ENCODE peak calls at places on chromosomes 12 and 14, in four cellular contexts. One of them, this sample, is unnamed.

GRCh38 chr12:78101181-78101876 is 270.6 kb downstream of the NAV3 start:
- DNase-seq in sciatic nerve: no peak
- DNase-seq in aorta: no peak
- DNase-seq in AG08395: no peak
- DNase-seq in this sample: no peak

GRCh38 chr12:117158911-117159310 is 31.4 kb downstream of the FBXO21 start:
- DNase-seq in sciatic nerve: no peak
- DNase-seq in aorta: no peak
- DNase-seq in AG08395: no peak
- DNase-seq in this sample: no peak

GRCh38 chr14:87055007-87055406 is 938.0 kb downstream of the GALC start:
- DNase-seq in sciatic nerve: no peak
- DNase-seq in aorta: no peak
- DNase-seq in AG08395: no peak
- DNase-seq in this sample: no peak

GRCh38 chr12:47775100-47775911 is 2.3 kb downstream of the SLC48A1 start:
- DNase-seq in sciatic nerve: no peak
- DNase-seq in aorta: no peak
- DNase-seq in AG08395: no peak
- DNase-seq in this sample: no peak

GRCh38 chr12:948238-948637 is 1.3 kb downstream of the RAD52 start:
- DNase-seq in sciatic nerve: no peak
- DNase-seq in aorta: no peak
- DNase-seq in AG08395: no peak
- DNase-seq in this sample: no peak

GRCh38 chr14:34040765-34041164 is 89.9 kb upstream of the EGLN3 start:
- DNase-seq in sciatic nerve: no peak
- DNase-seq in aorta: no peak
- DNase-seq in AG08395: no peak
- DNase-seq in this sample: no peak

GRCh38 chr12:56957229-56958052 is at the start of gene RDH16:
- DNase-seq in sciatic nerve: no peak
- DNase-seq in aorta: no peak
- DNase-seq in AG08395: peak; percentile 1
- DNase-seq in this sample: no peak

GRCh38 chr12:12482959-12483358 is 79.7 kb downstream of the DUSP16 start:
- DNase-seq in sciatic nerve: no peak
- DNase-seq in aorta: no peak
- DNase-seq in AG08395: no peak
- DNase-seq in this sample: no peak

GRCh38 chr14:106518054-106518943 is 991.9 kb downstream of the TMEM121 start:
- DNase-seq in sciatic nerve: peak; percentile 67
- DNase-seq in aorta: peak; percentile 70
- DNase-seq in AG08395: no peak
- DNase-seq in this sample: no peak

GRCh38 chr12:73308747-73309146 is 1036.6 kb downstream of the TRHDE start:
- DNase-seq in sciatic nerve: no peak
- DNase-seq in aorta: no peak
- DNase-seq in AG08395: no peak
- DNase-seq in this sample: peak; percentile 9

GRCh38 chr12:57089259-57090245 is 638 bp downstream of the NAB2 start:
- DNase-seq in sciatic nerve: peak; percentile 90
- DNase-seq in aorta: peak; percentile 91
- DNase-seq in AG08395: no peak
- DNase-seq in this sample: no peak

GRCh38 chr14:21104448-21105060 is 3.7 kb downstream of the TMEM253 start:
- DNase-seq in sciatic nerve: peak; percentile 85
- DNase-seq in aorta: peak; percentile 84
- DNase-seq in AG08395: peak; percentile 83
- DNase-seq in this sample: no peak

GRCh38 chr14:59337151-59337611 is 128.0 kb downstream of the GPR135 start:
- DNase-seq in sciatic nerve: peak; percentile 72
- DNase-seq in aorta: peak; percentile 82
- DNase-seq in AG08395: peak; percentile 29
- DNase-seq in this sample: no peak

GRCh38 chr12:52873832-52874572 is 25.2 kb upstream of the KRT78 start:
- DNase-seq in sciatic nerve: peak; percentile 93
- DNase-seq in aorta: peak; percentile 94
- DNase-seq in AG08395: peak; percentile 98
- DNase-seq in this sample: peak; percentile 97

GRCh38 chr14:81529391-81529790 is 4.3 kb downstream of the SEL1L start:
- DNase-seq in sciatic nerve: no peak
- DNase-seq in aorta: no peak
- DNase-seq in AG08395: no peak
- DNase-seq in this sample: no peak